ENCODE peak calls at places on chromosomes 12 and 14, in ten cellular contexts. One of them, this sample, is unnamed.

GRCh38 chr12:102760322-102760721 is 156.7 kb downstream of the PAH start:
- DNase-seq in lower leg skin: no peak
- DNase-seq in pulmonary artery endothelial cell: no peak
- DNase-seq in frontal cortex: no peak
- DNase-seq in CD8-positive, alpha-beta T cell: no peak
- DNase-seq in stimulated activated CD8-positive, alpha-beta memory T cell treated with anti-CD3 and anti-CD28 coated beads, Interleukin-2, amount 100 ng/mL, for 1 hour: no peak
- DNase-seq in activated CD4-positive, alpha-beta T cell treated with anti-CD3 and anti-CD28 coated beads, Interleukin-2, amount 50 U/mL, for 48 hours: no peak
- DNase-seq in hippocampal formation: no peak
- DNase-seq in myocyte: no peak
- DNase-seq in NCI-H446 treated with DMSO at 0.1 percent for 48 hours: no peak
- DNase-seq in this sample: no peak

GRCh38 chr14:22918519-22918808 is 485 bp downstream of the RBM23 start:
- DNase-seq in lower leg skin: no peak
- DNase-seq in pulmonary artery endothelial cell: no peak
- DNase-seq in frontal cortex: no peak
- DNase-seq in CD8-positive, alpha-beta T cell: no peak
- DNase-seq in stimulated activated CD8-positive, alpha-beta memory T cell treated with anti-CD3 and anti-CD28 coated beads, Interleukin-2, amount 100 ng/mL, for 1 hour: peak
- DNase-seq in activated CD4-positive, alpha-beta T cell treated with anti-CD3 and anti-CD28 coated beads, Interleukin-2, amount 50 U/mL, for 48 hours: no peak
- DNase-seq in hippocampal formation: no peak
- DNase-seq in myocyte: no peak
- DNase-seq in NCI-H446 treated with DMSO at 0.1 percent for 48 hours: no peak
- DNase-seq in this sample: no peak

GRCh38 chr14:58238252-58239247 is 6.1 kb upstream of the PSMA3 start:
- DNase-seq in lower leg skin: no peak
- DNase-seq in pulmonary artery endothelial cell: no peak
- DNase-seq in frontal cortex: no peak
- DNase-seq in CD8-positive, alpha-beta T cell: no peak
- DNase-seq in stimulated activated CD8-positive, alpha-beta memory T cell treated with anti-CD3 and anti-CD28 coated beads, Interleukin-2, amount 100 ng/mL, for 1 hour: no peak
- DNase-seq in activated CD4-positive, alpha-beta T cell treated with anti-CD3 and anti-CD28 coated beads, Interleukin-2, amount 50 U/mL, for 48 hours: peak
- DNase-seq in hippocampal formation: no peak
- DNase-seq in myocyte: peak
- DNase-seq in NCI-H446 treated with DMSO at 0.1 percent for 48 hours: no peak
- DNase-seq in this sample: no peak

GRCh38 chr12:73445658-73446324 is 1091.8 kb upstream of the ATXN7L3B start:
- DNase-seq in lower leg skin: no peak
- DNase-seq in pulmonary artery endothelial cell: no peak
- DNase-seq in frontal cortex: no peak
- DNase-seq in CD8-positive, alpha-beta T cell: no peak
- DNase-seq in stimulated activated CD8-positive, alpha-beta memory T cell treated with anti-CD3 and anti-CD28 coated beads, Interleukin-2, amount 100 ng/mL, for 1 hour: no peak
- DNase-seq in activated CD4-positive, alpha-beta T cell treated with anti-CD3 and anti-CD28 coated beads, Interleukin-2, amount 50 U/mL, for 48 hours: no peak
- DNase-seq in hippocampal formation: no peak
- DNase-seq in myocyte: no peak
- DNase-seq in NCI-H446 treated with DMSO at 0.1 percent for 48 hours: no peak
- DNase-seq in this sample: no peak

GRCh38 chr12:6996040-6996441 is 22.2 kb downstream of the LPCAT3 start:
- DNase-seq in lower leg skin: no peak
- DNase-seq in pulmonary artery endothelial cell: no peak
- DNase-seq in frontal cortex: no peak
- DNase-seq in CD8-positive, alpha-beta T cell: no peak
- DNase-seq in stimulated activated CD8-positive, alpha-beta memory T cell treated with anti-CD3 and anti-CD28 coated beads, Interleukin-2, amount 100 ng/mL, for 1 hour: no peak
- DNase-seq in activated CD4-positive, alpha-beta T cell treated with anti-CD3 and anti-CD28 coated beads, Interleukin-2, amount 50 U/mL, for 48 hours: no peak
- DNase-seq in hippocampal formation: no peak
- DNase-seq in myocyte: peak
- DNase-seq in NCI-H446 treated with DMSO at 0.1 percent for 48 hours: no peak
- DNase-seq in this sample: no peak

GRCh38 chr14:102055181-102055901 is 31.5 kb downstream of the HSP90AA1 start:
- DNase-seq in lower leg skin: no peak
- DNase-seq in pulmonary artery endothelial cell: no peak
- DNase-seq in frontal cortex: no peak
- DNase-seq in CD8-positive, alpha-beta T cell: no peak
- DNase-seq in stimulated activated CD8-positive, alpha-beta memory T cell treated with anti-CD3 and anti-CD28 coated beads, Interleukin-2, amount 100 ng/mL, for 1 hour: no peak
- DNase-seq in activated CD4-positive, alpha-beta T cell treated with anti-CD3 and anti-CD28 coated beads, Interleukin-2, amount 50 U/mL, for 48 hours: no peak
- DNase-seq in hippocampal formation: no peak
- DNase-seq in myocyte: peak
- DNase-seq in NCI-H446 treated with DMSO at 0.1 percent for 48 hours: no peak
- DNase-seq in this sample: no peak

GRCh38 chr12:16189849-16190248 is 87.6 kb downstream of the SLC15A5 start:
- DNase-seq in lower leg skin: no peak
- DNase-seq in pulmonary artery endothelial cell: no peak
- DNase-seq in frontal cortex: no peak
- DNase-seq in CD8-positive, alpha-beta T cell: no peak
- DNase-seq in stimulated activated CD8-positive, alpha-beta memory T cell treated with anti-CD3 and anti-CD28 coated beads, Interleukin-2, amount 100 ng/mL, for 1 hour: no peak
- DNase-seq in activated CD4-positive, alpha-beta T cell treated with anti-CD3 and anti-CD28 coated beads, Interleukin-2, amount 50 U/mL, for 48 hours: no peak
- DNase-seq in hippocampal formation: no peak
- DNase-seq in myocyte: peak
- DNase-seq in NCI-H446 treated with DMSO at 0.1 percent for 48 hours: peak
- DNase-seq in this sample: no peak

GRCh38 chr12:67069451-67070306 is 199.5 kb upstream of the CAND1 start:
- DNase-seq in lower leg skin: peak
- DNase-seq in pulmonary artery endothelial cell: no peak
- DNase-seq in frontal cortex: peak
- DNase-seq in CD8-positive, alpha-beta T cell: no peak
- DNase-seq in stimulated activated CD8-positive, alpha-beta memory T cell treated with anti-CD3 and anti-CD28 coated beads, Interleukin-2, amount 100 ng/mL, for 1 hour: no peak
- DNase-seq in activated CD4-positive, alpha-beta T cell treated with anti-CD3 and anti-CD28 coated beads, Interleukin-2, amount 50 U/mL, for 48 hours: peak
- DNase-seq in hippocampal formation: no peak
- DNase-seq in myocyte: peak
- DNase-seq in NCI-H446 treated with DMSO at 0.1 percent for 48 hours: no peak
- DNase-seq in this sample: peak

GRCh38 chr14:71610149-71610548 is 322.1 kb upstream of the RGS6 start:
- DNase-seq in lower leg skin: no peak
- DNase-seq in pulmonary artery endothelial cell: no peak
- DNase-seq in frontal cortex: no peak
- DNase-seq in CD8-positive, alpha-beta T cell: no peak
- DNase-seq in stimulated activated CD8-positive, alpha-beta memory T cell treated with anti-CD3 and anti-CD28 coated beads, Interleukin-2, amount 100 ng/mL, for 1 hour: no peak
- DNase-seq in activated CD4-positive, alpha-beta T cell treated with anti-CD3 and anti-CD28 coated beads, Interleukin-2, amount 50 U/mL, for 48 hours: no peak
- DNase-seq in hippocampal formation: no peak
- DNase-seq in myocyte: no peak
- DNase-seq in NCI-H446 treated with DMSO at 0.1 percent for 48 hours: no peak
- DNase-seq in this sample: no peak

GRCh38 chr12:56206373-56207166 is 15.2 kb downstream of the RNF41 start:
- DNase-seq in lower leg skin: no peak
- DNase-seq in pulmonary artery endothelial cell: no peak
- DNase-seq in frontal cortex: no peak
- DNase-seq in CD8-positive, alpha-beta T cell: peak
- DNase-seq in stimulated activated CD8-positive, alpha-beta memory T cell treated with anti-CD3 and anti-CD28 coated beads, Interleukin-2, amount 100 ng/mL, for 1 hour: no peak
- DNase-seq in activated CD4-positive, alpha-beta T cell treated with anti-CD3 and anti-CD28 coated beads, Interleukin-2, amount 50 U/mL, for 48 hours: peak
- DNase-seq in hippocampal formation: no peak
- DNase-seq in myocyte: peak
- DNase-seq in NCI-H446 treated with DMSO at 0.1 percent for 48 hours: no peak
- DNase-seq in this sample: peak

GRCh38 chr12:107843351-107844311 is 69.1 kb downstream of the ASCL4 start:
- DNase-seq in lower leg skin: no peak
- DNase-seq in pulmonary artery endothelial cell: no peak
- DNase-seq in frontal cortex: no peak
- DNase-seq in CD8-positive, alpha-beta T cell: no peak
- DNase-seq in stimulated activated CD8-positive, alpha-beta memory T cell treated with anti-CD3 and anti-CD28 coated beads, Interleukin-2, amount 100 ng/mL, for 1 hour: no peak
- DNase-seq in activated CD4-positive, alpha-beta T cell treated with anti-CD3 and anti-CD28 coated beads, Interleukin-2, amount 50 U/mL, for 48 hours: no peak
- DNase-seq in hippocampal formation: no peak
- DNase-seq in myocyte: peak
- DNase-seq in NCI-H446 treated with DMSO at 0.1 percent for 48 hours: no peak
- DNase-seq in this sample: no peak

GRCh38 chr14:42307239-42307825 is 700.7 kb downstream of the LRFN5 start:
- DNase-seq in lower leg skin: no peak
- DNase-seq in pulmonary artery endothelial cell: no peak
- DNase-seq in frontal cortex: no peak
- DNase-seq in CD8-positive, alpha-beta T cell: no peak
- DNase-seq in stimulated activated CD8-positive, alpha-beta memory T cell treated with anti-CD3 and anti-CD28 coated beads, Interleukin-2, amount 100 ng/mL, for 1 hour: no peak
- DNase-seq in activated CD4-positive, alpha-beta T cell treated with anti-CD3 and anti-CD28 coated beads, Interleukin-2, amount 50 U/mL, for 48 hours: no peak
- DNase-seq in hippocampal formation: no peak
- DNase-seq in myocyte: no peak
- DNase-seq in NCI-H446 treated with DMSO at 0.1 percent for 48 hours: no peak
- DNase-seq in this sample: no peak

GRCh38 chr12:1791104-1791927 is 29.0 kb upstream of the LRTM2 start:
- DNase-seq in lower leg skin: peak
- DNase-seq in pulmonary artery endothelial cell: no peak
- DNase-seq in frontal cortex: no peak
- DNase-seq in CD8-positive, alpha-beta T cell: peak
- DNase-seq in stimulated activated CD8-positive, alpha-beta memory T cell treated with anti-CD3 and anti-CD28 coated beads, Interleukin-2, amount 100 ng/mL, for 1 hour: peak
- DNase-seq in activated CD4-positive, alpha-beta T cell treated with anti-CD3 and anti-CD28 coated beads, Interleukin-2, amount 50 U/mL, for 48 hours: peak
- DNase-seq in hippocampal formation: peak
- DNase-seq in myocyte: peak
- DNase-seq in NCI-H446 treated with DMSO at 0.1 percent for 48 hours: peak
- DNase-seq in this sample: peak

GRCh38 chr12:124569375-124570148 is 2.1 kb upstream of the NCOR2 start:
- DNase-seq in lower leg skin: no peak
- DNase-seq in pulmonary artery endothelial cell: no peak
- DNase-seq in frontal cortex: no peak
- DNase-seq in CD8-positive, alpha-beta T cell: no peak
- DNase-seq in stimulated activated CD8-positive, alpha-beta memory T cell treated with anti-CD3 and anti-CD28 coated beads, Interleukin-2, amount 100 ng/mL, for 1 hour: no peak
- DNase-seq in activated CD4-positive, alpha-beta T cell treated with anti-CD3 and anti-CD28 coated beads, Interleukin-2, amount 50 U/mL, for 48 hours: no peak
- DNase-seq in hippocampal formation: no peak
- DNase-seq in myocyte: no peak
- DNase-seq in NCI-H446 treated with DMSO at 0.1 percent for 48 hours: no peak
- DNase-seq in this sample: no peak

GRCh38 chr14:105469456-105470162 is 5.0 kb upstream of the CRIP2 start:
- DNase-seq in lower leg skin: no peak
- DNase-seq in pulmonary artery endothelial cell: no peak
- DNase-seq in frontal cortex: no peak
- DNase-seq in CD8-positive, alpha-beta T cell: no peak
- DNase-seq in stimulated activated CD8-positive, alpha-beta memory T cell treated with anti-CD3 and anti-CD28 coated beads, Interleukin-2, amount 100 ng/mL, for 1 hour: no peak
- DNase-seq in activated CD4-positive, alpha-beta T cell treated with anti-CD3 and anti-CD28 coated beads, Interleukin-2, amount 50 U/mL, for 48 hours: no peak
- DNase-seq in hippocampal formation: no peak
- DNase-seq in myocyte: no peak
- DNase-seq in NCI-H446 treated with DMSO at 0.1 percent for 48 hours: no peak
- DNase-seq in this sample: no peak